ENCODE peak calls at places on chromosomes 13 and 19, in ten cellular contexts. Z, E, C, X, T, V, S, R, N and A are unnamed samples.

GRCh38 chr19:30446844-30447243 is 74.7 kb downstream of the ZNF536 start:
- DNase-seq in Z (no peak), E (no peak), C (no peak), X (no peak), T (no peak), V (peak), S (no peak), R (no peak), N (no peak), A (no peak)

GRCh38 chr19:58568731-58569130 is 4.4 kb downstream of the MZF1 start:
- DNase-seq in Z (no peak), E (no peak), C (no peak), X (no peak), T (no peak), V (no peak), S (no peak), R (no peak), N (no peak), A (no peak)

GRCh38 chr19:41324921-41325639 is 15.1 kb downstream of the CCDC97 start:
- DNase-seq in Z (peak), E (no peak), C (peak), X (no peak), T (no peak), V (peak), S (no peak), R (peak), N (no peak), A (peak)

GRCh38 chr13:73072501-73072900 is 13.7 kb downstream of the KLF5 start:
- DNase-seq in Z (no peak), E (no peak), C (no peak), X (no peak), T (no peak), V (no peak), S (no peak), R (no peak), N (no peak), A (no peak)

GRCh38 chr19:51760811-51761356 is at the start of gene FPR2:
- DNase-seq in Z (no peak), E (no peak), C (peak), X (no peak), T (no peak), V (no peak), S (no peak), R (no peak), N (no peak), A (no peak)

GRCh38 chr19:54475706-54476105 is 2.6 kb upstream of the CDC42EP5 start:
- DNase-seq in Z (no peak), E (no peak), C (no peak), X (no peak), T (no peak), V (no peak), S (no peak), R (no peak), N (no peak), A (no peak)

GRCh38 chr19:35946203-35946602 is 10.0 kb downstream of the LRFN3 start:
- DNase-seq in Z (no peak), E (no peak), C (no peak), X (no peak), T (no peak), V (no peak), S (no peak), R (no peak), N (no peak), A (no peak)

GRCh38 chr13:25085125-25085742 is 10.7 kb upstream of the PABPC3 start:
- DNase-seq in Z (peak), E (no peak), C (peak), X (no peak), T (no peak), V (peak), S (peak), R (peak), N (no peak), A (peak)

GRCh38 chr19:20070691-20071090 is 7.1 kb upstream of the ZNF90 start:
- DNase-seq in Z (no peak), E (no peak), C (no peak), X (no peak), T (no peak), V (no peak), S (no peak), R (no peak), N (no peak), A (no peak)

GRCh38 chr13:47484564-47484963 is 516.5 kb downstream of the SUCLA2 start:
- DNase-seq in Z (no peak), E (no peak), C (no peak), X (no peak), T (no peak), V (peak), S (no peak), R (peak), N (no peak), A (peak)

GRCh38 chr19:27966390-27966816 is 1246.5 kb downstream of the UQCRFS1 start:
- DNase-seq in Z (no peak), E (no peak), C (peak), X (no peak), T (no peak), V (peak), S (no peak), R (peak), N (no peak), A (peak)

GRCh38 chr19:42370068-42370520 is 20.0 kb downstream of the CNFN start:
- DNase-seq in Z (no peak), E (no peak), C (peak), X (no peak), T (no peak), V (no peak), S (no peak), R (no peak), N (no peak), A (no peak)

GRCh38 chr13:92681239-92681638 is 545.4 kb upstream of the GPC6 start:
- DNase-seq in Z (no peak), E (no peak), C (no peak), X (no peak), T (no peak), V (no peak), S (no peak), R (no peak), N (no peak), A (no peak)

GRCh38 chr13:26377038-26377437 is 123.1 kb downstream of the CDK8 start:
- DNase-seq in Z (peak), E (no peak), C (peak), X (no peak), T (no peak), V (peak), S (peak), R (peak), N (no peak), A (peak)

GRCh38 chr13:107216046-107216715 is 648.2 kb upstream of the ARGLU1 start:
- DNase-seq in Z (no peak), E (no peak), C (peak), X (no peak), T (no peak), V (no peak), S (no peak), R (no peak), N (no peak), A (no peak)

GRCh38 chr13:44132710-44133109 is 240.9 kb upstream of the SERP2 start:
- DNase-seq in Z (peak), E (no peak), C (no peak), X (no peak), T (peak), V (peak), S (no peak), R (peak), N (no peak), A (no peak)

GRCh38 chr19:36819130-36819630 is 19.0 kb downstream of the ZNF790 start:
- DNase-seq in Z (no peak), E (no peak), C (no peak), X (no peak), T (no peak), V (no peak), S (no peak), R (no peak), N (no peak), A (no peak)

GRCh38 chr13:71876648-71877279 is 9.8 kb upstream of the DACH1 start:
- DNase-seq in Z (no peak), E (no peak), C (no peak), X (no peak), T (no peak), V (no peak), S (no peak), R (no peak), N (no peak), A (no peak)

GRCh38 chr19:377801-378581 is 31.0 kb downstream of the C2CD4C start:
- DNase-seq in Z (no peak), E (no peak), C (no peak), X (no peak), T (no peak), V (no peak), S (no peak), R (no peak), N (no peak), A (no peak)

GRCh38 chr13:47134939-47135489 is 238.2 kb upstream of the HTR2A start:
- DNase-seq in Z (no peak), E (no peak), C (no peak), X (no peak), T (no peak), V (no peak), S (no peak), R (no peak), N (no peak), A (no peak)

GRCh38 chr19:41934849-41935374 is 6.7 kb upstream of the ERFL start:
- DNase-seq in Z (peak), E (no peak), C (peak), X (peak), T (no peak), V (peak), S (peak), R (peak), N (peak), A (peak)

GRCh38 chr13:101111894-101112293 is 304.4 kb downstream of the NALCN start:
- DNase-seq in Z (no peak), E (no peak), C (no peak), X (no peak), T (no peak), V (no peak), S (no peak), R (no peak), N (no peak), A (no peak)

GRCh38 chr13:38685974-38686571 is 804 bp upstream of the FREM2 start:
- DNase-seq in Z (no peak), E (no peak), C (peak), X (no peak), T (no peak), V (no peak), S (no peak), R (no peak), N (no peak), A (no peak)

GRCh38 chr13:34369925-34370324 is 552.0 kb downstream of the RFC3 start:
- DNase-seq in Z (no peak), E (no peak), C (no peak), X (no peak), T (no peak), V (peak), S (no peak), R (no peak), N (no peak), A (no peak)

GRCh38 chr13:94233401-94233800 is 246.1 kb downstream of the DCT start:
- DNase-seq in Z (peak), E (no peak), C (no peak), X (no peak), T (no peak), V (peak), S (no peak), R (peak), N (no peak), A (peak)

GRCh38 chr13:45909724-45910123 is 58.2 kb upstream of the SIAH3 start:
- DNase-seq in Z (no peak), E (no peak), C (no peak), X (no peak), T (no peak), V (peak), S (no peak), R (no peak), N (no peak), A (no peak)

GRCh38 chr13:101996906-101997408 is 404.9 kb downstream of the FGF14 start:
- DNase-seq in Z (no peak), E (no peak), C (no peak), X (no peak), T (no peak), V (no peak), S (no peak), R (no peak), N (no peak), A (no peak)

GRCh38 chr13:76620036-76620435 is 266.2 kb downstream of the KCTD12 start:
- DNase-seq in Z (no peak), E (no peak), C (no peak), X (no peak), T (no peak), V (no peak), S (no peak), R (no peak), N (no peak), A (no peak)

GRCh38 chr13:39612023-39612637 is 9.1 kb upstream of the LHFPL6 start:
- DNase-seq in Z (peak), E (no peak), C (peak), X (peak), T (no peak), V (peak), S (peak), R (peak), N (peak), A (peak)

GRCh38 chr13:41751277-41751676 is 209.6 kb downstream of the VWA8 start:
- DNase-seq in Z (peak), E (no peak), C (no peak), X (no peak), T (no peak), V (peak), S (no peak), R (peak), N (no peak), A (peak)

GRCh38 chr13:42355118-42355840 is 83.3 kb downstream of the AKAP11 start:
- DNase-seq in Z (no peak), E (no peak), C (peak), X (peak), T (no peak), V (no peak), S (no peak), R (no peak), N (peak), A (no peak)

GRCh38 chr19:42248270-42249148 is 6.1 kb upstream of the GSK3A start:
- DNase-seq in Z (no peak), E (no peak), C (no peak), X (no peak), T (no peak), V (no peak), S (no peak), R (no peak), N (no peak), A (no peak)

GRCh38 chr19:6236310-6237291 is 43.2 kb downstream of the MLLT1 start:
- DNase-seq in Z (peak), E (no peak), C (no peak), X (no peak), T (peak), V (no peak), S (no peak), R (no peak), N (no peak), A (no peak)

GRCh38 chr13:35693142-35693784 is 216.8 kb upstream of the MAB21L1 start:
- DNase-seq in Z (no peak), E (no peak), C (no peak), X (no peak), T (no peak), V (no peak), S (no peak), R (no peak), N (no peak), A (no peak)

GRCh38 chr19:13051581-13052165 is 51.0 kb downstream of the LYL1 start:
- DNase-seq in Z (peak), E (no peak), C (peak), X (no peak), T (peak), V (no peak), S (no peak), R (no peak), N (no peak), A (no peak)

GRCh38 chr13:24063281-24063851 is 97.2 kb upstream of the SPATA13 start:
- DNase-seq in Z (peak), E (no peak), C (no peak), X (no peak), T (no peak), V (no peak), S (no peak), R (no peak), N (no peak), A (no peak)

GRCh38 chr13:33186851-33187250 is 98.7 kb downstream of the STARD13 start:
- DNase-seq in Z (no peak), E (no peak), C (no peak), X (no peak), T (no peak), V (no peak), S (no peak), R (no peak), N (no peak), A (no peak)

GRCh38 chr19:12665281-12665573 is 1.3 kb downstream of the MAN2B1 start:
- DNase-seq in Z (peak), E (peak), C (no peak), X (peak), T (no peak), V (no peak), S (peak), R (no peak), N (no peak), A (no peak)

GRCh38 chr13:31627097-31627496 is 112.2 kb upstream of the RXFP2 start:
- DNase-seq in Z (no peak), E (no peak), C (no peak), X (no peak), T (no peak), V (peak), S (no peak), R (peak), N (no peak), A (no peak)